ENCODE peak calls at places on chromosomes 7 and 10, in nine cellular contexts. X, T, V, K, Z, O, Y, L and B are unnamed samples.

GRCh38 chr7:126635545-126635944 is 617.2 kb downstream of the GRM8 start:
- DNase-seq in X (no peak), T (no peak), V (no peak), K (no peak), Z (no peak), O (no peak), Y (no peak), L (no peak), B (no peak)

GRCh38 chr7:104956753-104957450 is 57.1 kb upstream of the KMT2E start:
- DNase-seq in X (no peak), T (no peak), V (no peak), K (peak), Z (no peak), O (peak), Y (no peak), L (no peak), B (no peak)

GRCh38 chr10:123757853-123758252 is 91.7 kb downstream of the GPR26 start:
- DNase-seq in X (no peak), T (no peak), V (no peak), K (no peak), Z (no peak), O (no peak), Y (no peak), L (no peak), B (no peak)

GRCh38 chr7:53900856-53901528 is 641.2 kb upstream of the VSTM2A start:
- DNase-seq in X (no peak), T (peak), V (no peak), K (no peak), Z (no peak), O (no peak), Y (no peak), L (no peak), B (no peak)

GRCh38 chr7:46930336-46930735 is 651.6 kb downstream of the TNS3 start:
- DNase-seq in X (no peak), T (no peak), V (peak), K (peak), Z (no peak), O (peak), Y (no peak), L (no peak), B (no peak)

GRCh38 chr10:73855413-73855812 is 18.9 kb downstream of the CAMK2G start:
- DNase-seq in X (no peak), T (no peak), V (no peak), K (no peak), Z (no peak), O (no peak), Y (no peak), L (no peak), B (no peak)

GRCh38 chr7:50404392-50404791 is 45.8 kb downstream of the FIGNL1 start:
- DNase-seq in X (no peak), T (peak), V (peak), K (no peak), Z (no peak), O (no peak), Y (no peak), L (no peak), B (no peak)

GRCh38 chr7:38199154-38199553 is 21.1 kb downstream of the STARD3NL start:
- DNase-seq in X (no peak), T (no peak), V (no peak), K (no peak), Z (no peak), O (no peak), Y (no peak), L (no peak), B (no peak)

GRCh38 chr7:28570970-28571288 is 158.6 kb downstream of the CREB5 start:
- DNase-seq in X (no peak), T (no peak), V (no peak), K (peak), Z (no peak), O (peak), Y (no peak), L (no peak), B (no peak)

GRCh38 chr10:4260483-4260882 is 475.5 kb upstream of the KLF6 start:
- DNase-seq in X (no peak), T (no peak), V (no peak), K (no peak), Z (no peak), O (peak), Y (no peak), L (no peak), B (no peak)

GRCh38 chr7:44398506-44398905 is 73.1 kb upstream of the CAMK2B start:
- DNase-seq in X (peak), T (no peak), V (no peak), K (no peak), Z (no peak), O (no peak), Y (peak), L (no peak), B (no peak)

GRCh38 chr10:80118669-80119068 is 13.9 kb upstream of the PLAC9 start:
- DNase-seq in X (no peak), T (no peak), V (no peak), K (no peak), Z (no peak), O (no peak), Y (no peak), L (no peak), B (no peak)

GRCh38 chr10:5105626-5106025 is 11.4 kb downstream of the AKR1C3 start:
- DNase-seq in X (peak), T (no peak), V (no peak), K (no peak), Z (no peak), O (no peak), Y (no peak), L (no peak), B (no peak)

GRCh38 chr10:97022616-97023015 is 163.1 kb downstream of the SLIT1 start:
- DNase-seq in X (no peak), T (no peak), V (no peak), K (no peak), Z (no peak), O (no peak), Y (no peak), L (no peak), B (no peak)

GRCh38 chr7:42763137-42763551 is 148.7 kb downstream of the C7orf25 start:
- DNase-seq in X (no peak), T (no peak), V (no peak), K (no peak), Z (no peak), O (no peak), Y (no peak), L (no peak), B (no peak)

GRCh38 chr10:62528441-62528840 is 154.3 kb downstream of the ZNF365 start:
- DNase-seq in X (no peak), T (no peak), V (no peak), K (no peak), Z (no peak), O (no peak), Y (no peak), L (no peak), B (no peak)

GRCh38 chr7:72405389-72405788 is 6.7 kb downstream of the CALN1 start:
- DNase-seq in X (no peak), T (peak), V (no peak), K (no peak), Z (no peak), O (no peak), Y (no peak), L (no peak), B (no peak)

GRCh38 chr10:124286621-124287020 is 132.1 kb downstream of the OAT start:
- DNase-seq in X (peak), T (no peak), V (no peak), K (no peak), Z (no peak), O (no peak), Y (no peak), L (no peak), B (no peak)

GRCh38 chr7:66679633-66679980 is 50.9 kb downstream of the KCTD7 start:
- DNase-seq in X (peak), T (no peak), V (no peak), K (no peak), Z (peak), O (no peak), Y (no peak), L (no peak), B (no peak)

GRCh38 chr7:143279186-143280098 is 5.3 kb upstream of the TMEM139 start:
- DNase-seq in X (no peak), T (no peak), V (peak), K (peak), Z (no peak), O (peak), Y (no peak), L (no peak), B (peak)

GRCh38 chr10:84563868-84564267 is 235.5 kb downstream of the CCSER2 start:
- DNase-seq in X (no peak), T (no peak), V (no peak), K (no peak), Z (no peak), O (no peak), Y (no peak), L (no peak), B (no peak)

GRCh38 chr10:133458710-133459453 is 5.1 kb downstream of the SCART1 start:
- DNase-seq in X (no peak), T (no peak), V (no peak), K (no peak), Z (peak), O (peak), Y (no peak), L (peak), B (no peak)

GRCh38 chr10:119178371-119179119 is at the start of gene PRDX3:
- DNase-seq in X (peak), T (peak), V (peak), K (peak), Z (peak), O (peak), Y (peak), L (peak), B (peak)
- TF ChIP-seq POLR2A in X (peak), T (peak), V (peak), K (peak), Z (peak), O (peak), Y (peak), L (no peak), B (peak)

GRCh38 chr7:125195156-125195555 is 265.5 kb upstream of the POT1 start:
- DNase-seq in X (no peak), T (no peak), V (no peak), K (no peak), Z (no peak), O (no peak), Y (no peak), L (no peak), B (no peak)

DNA sequence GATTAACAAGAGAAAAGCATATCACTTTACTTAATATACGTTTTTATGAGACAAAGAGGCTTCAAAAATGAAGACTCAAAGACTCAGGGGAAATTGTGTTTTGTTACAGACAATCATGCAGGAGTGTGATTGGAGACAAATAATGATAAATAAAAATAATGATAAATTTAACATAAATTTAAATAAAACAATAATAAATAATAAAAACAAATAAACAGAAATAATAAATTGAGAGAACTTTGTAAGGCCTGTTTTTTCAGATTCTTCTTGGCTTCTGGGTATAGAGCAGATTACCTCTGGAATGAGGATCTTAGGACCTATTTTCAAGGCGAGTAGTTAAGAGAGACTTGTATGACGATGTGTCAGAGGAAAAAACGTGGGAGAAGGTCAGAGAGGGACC is 271.4 kb upstream of the POT1 start:
- DNase-seq in X (no peak), T (no peak), V (no peak), K (no peak), Z (no peak), O (no peak), Y (no peak), L (no peak), B (no peak)
- TF ChIP-seq POLR2A in X (no peak), T (no peak), V (no peak), K (no peak), Z (no peak), O (no peak), Y (no peak), L (no peak), B (no peak)

DNA sequence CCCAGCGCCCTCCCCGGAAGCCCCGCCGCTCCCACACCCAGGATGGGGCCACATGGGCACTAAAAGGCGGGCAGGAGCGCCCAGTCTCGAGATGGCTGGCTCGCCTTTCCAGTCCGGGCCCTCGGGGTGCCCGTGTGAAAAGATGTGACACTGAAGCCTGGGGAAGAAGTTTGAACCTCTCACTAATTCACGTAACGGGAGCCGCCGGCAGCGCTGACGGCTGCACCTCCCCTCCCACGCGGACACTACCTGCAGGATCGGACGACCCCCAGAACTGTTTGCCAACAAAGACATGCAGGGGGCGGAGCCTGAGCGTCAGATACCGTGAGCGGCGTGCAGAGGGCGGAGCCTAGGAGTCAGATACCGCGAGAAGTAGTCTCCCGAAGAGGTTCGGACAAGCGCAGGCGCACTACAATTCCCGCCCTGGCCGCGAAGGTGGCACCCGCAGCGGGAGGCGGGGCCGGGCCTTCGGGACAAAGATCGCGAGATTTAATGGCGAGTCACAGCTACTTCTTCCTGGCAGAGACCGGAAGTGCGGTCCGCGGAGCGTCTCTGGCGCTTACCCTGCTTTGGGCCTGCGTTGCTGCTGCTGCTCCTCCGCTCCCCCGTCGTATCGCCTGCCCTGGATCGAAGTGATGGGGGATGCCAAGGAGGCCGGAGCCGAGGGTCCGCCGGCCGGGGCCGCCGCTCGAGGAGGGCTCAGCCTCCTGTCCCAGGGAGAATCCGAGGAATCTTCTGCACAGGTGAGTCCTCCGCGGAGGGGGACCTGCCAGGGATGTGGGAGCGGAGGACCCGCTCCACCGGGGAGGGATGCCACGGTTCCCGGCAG is at the start of gene EDRF1:
- DNase-seq in X (peak), T (peak), V (peak), K (peak), Z (peak), O (peak), Y (peak), L (peak), B (peak)
- TF ChIP-seq POLR2A in X (peak), T (peak), V (peak), K (peak), Z (no peak), O (peak), Y (peak), L (no peak), B (peak)

GRCh38 chr10:131135716-131136115 is 175.8 kb downstream of the TCERG1L start:
- DNase-seq in X (no peak), T (no peak), V (no peak), K (no peak), Z (no peak), O (no peak), Y (no peak), L (no peak), B (no peak)
- TF ChIP-seq POLR2A in X (no peak), T (no peak), V (no peak), K (no peak), Z (no peak), O (no peak), Y (no peak), L (no peak), B (no peak)

GRCh38 chr10:22321156-22321711 is 335 bp downstream of the BMI1 start:
- DNase-seq in X (peak), T (no peak), V (peak), K (peak), Z (peak), O (peak), Y (peak), L (peak), B (peak)
- TF ChIP-seq POLR2A in X (no peak), T (peak), V (peak), K (peak), Z (no peak), O (no peak), Y (peak), L (no peak), B (peak)

DNA sequence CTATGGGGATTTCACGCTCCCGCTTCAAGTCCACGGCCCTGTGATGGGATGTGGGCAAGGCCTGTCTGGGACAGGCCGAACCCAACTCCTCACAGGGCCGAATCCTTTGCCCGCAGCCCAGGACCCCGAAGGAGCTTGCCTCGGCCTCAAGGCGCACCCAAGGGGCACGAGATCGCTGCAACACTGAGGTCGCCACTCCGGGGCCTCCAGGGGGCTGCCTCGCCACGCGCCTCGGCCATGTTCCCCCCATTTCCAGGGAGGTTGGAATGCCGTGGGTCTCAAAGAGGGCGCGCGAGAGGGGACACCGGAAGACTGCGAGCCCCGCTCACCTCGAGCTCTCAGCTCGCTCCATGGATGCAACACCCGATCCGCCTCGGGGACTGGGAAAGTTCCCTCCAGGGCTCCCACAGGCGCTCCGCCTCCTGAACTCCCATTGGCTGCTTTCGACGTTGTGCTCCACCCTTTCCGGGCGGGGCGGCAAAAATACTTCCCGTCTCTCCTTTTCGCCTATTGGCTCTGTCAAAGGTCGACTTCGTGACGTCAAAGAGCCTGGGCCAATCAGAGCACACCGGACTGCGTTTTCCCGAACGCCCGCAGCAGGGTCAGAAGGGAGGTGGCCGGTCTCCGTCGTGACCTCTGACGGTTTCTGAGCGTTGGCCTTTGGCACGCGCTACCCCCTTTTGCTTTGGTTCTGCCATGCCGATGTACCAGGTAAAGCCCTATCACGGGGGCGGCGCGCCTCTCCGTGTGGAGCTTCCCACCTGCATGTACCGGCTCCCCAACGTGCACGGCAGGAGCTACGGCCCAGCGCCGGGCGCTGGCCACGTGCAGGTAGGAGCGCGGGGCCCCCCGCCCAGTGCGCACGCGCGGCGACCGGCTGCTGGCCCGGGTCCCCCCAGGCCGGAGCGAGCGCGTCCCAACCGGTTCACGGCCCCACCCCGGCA is at the start of the genes AIMP2 and PMS2:
- DNase-seq in X (peak), T (peak), V (peak), K (peak), Z (peak), O (peak), Y (peak), L (peak), B (peak)
- TF ChIP-seq POLR2A in X (peak), T (peak), V (peak), K (peak), Z (no peak), O (peak), Y (peak), L (no peak), B (peak)

DNA sequence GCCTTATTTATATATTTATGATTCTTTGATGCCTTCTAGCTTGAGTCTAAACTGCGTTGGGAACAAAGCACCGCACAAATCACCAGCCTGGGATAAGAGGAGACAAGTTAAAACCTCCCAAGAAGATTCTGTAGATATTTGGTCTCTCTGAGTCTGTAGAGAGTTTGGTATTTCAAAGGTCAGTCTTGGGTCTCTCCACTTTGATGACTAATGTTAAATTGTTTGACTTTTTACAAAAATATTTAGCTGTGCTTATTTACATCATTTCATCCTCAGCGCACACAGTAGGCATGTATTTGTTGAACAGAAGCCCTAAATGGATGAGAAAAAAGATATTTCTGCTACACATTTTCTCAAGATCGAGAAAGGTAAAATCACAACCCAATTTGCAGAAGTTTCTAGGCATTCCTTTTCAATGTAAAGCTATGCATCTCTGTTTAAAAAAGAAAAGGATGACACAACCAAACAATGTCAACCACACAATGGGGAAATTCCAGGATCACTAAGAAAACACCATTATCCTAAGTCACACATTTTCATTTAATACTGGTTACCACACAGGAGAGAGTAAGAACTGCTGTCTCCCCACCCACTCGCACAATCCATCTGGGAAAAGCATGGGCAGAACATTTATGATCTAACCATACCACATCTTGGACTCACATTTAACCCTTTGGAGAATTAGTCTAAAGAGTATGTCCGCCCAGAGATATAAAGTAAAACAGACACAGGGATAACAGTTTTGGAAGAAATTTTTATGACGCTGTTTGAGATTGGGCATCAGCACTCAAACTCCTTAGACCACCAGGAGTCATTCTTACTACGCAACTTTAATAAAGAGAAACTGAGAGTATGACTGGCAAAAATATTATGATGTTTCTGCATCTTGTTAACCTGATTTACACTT is 4.4 kb downstream of the CDK6 start:
- DNase-seq in X (no peak), T (no peak), V (peak), K (peak), Z (no peak), O (peak), Y (no peak), L (no peak), B (peak)
- TF ChIP-seq POLR2A in X (no peak), T (no peak), V (no peak), K (no peak), Z (no peak), O (no peak), Y (no peak), L (no peak), B (no peak)

DNA sequence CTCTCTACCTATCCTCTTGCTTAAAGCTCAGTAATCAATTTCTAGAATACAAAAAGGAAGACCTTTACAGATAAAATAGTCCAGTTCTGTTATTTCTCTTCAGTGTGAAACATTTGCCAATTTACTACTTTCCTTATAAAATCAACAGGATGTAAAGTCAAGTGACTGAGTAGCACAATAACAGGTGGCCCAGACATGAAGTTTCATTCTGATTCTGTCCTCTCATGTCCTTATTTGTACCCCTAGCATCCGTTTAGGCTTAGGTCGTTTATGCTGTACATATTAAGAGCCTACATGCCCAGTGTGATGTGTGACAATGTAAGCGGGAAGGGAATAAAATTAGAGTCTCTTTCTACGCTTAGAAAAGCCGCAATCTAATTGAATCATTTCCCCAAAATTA is 29.2 kb downstream of the EPC1 start:
- DNase-seq in X (no peak), T (no peak), V (no peak), K (no peak), Z (no peak), O (no peak), Y (no peak), L (no peak), B (no peak)
- TF ChIP-seq POLR2A in X (no peak), T (no peak), V (no peak), K (no peak), Z (no peak), O (no peak), Y (no peak), L (no peak), B (no peak)